ENCODE peak calls at places on chromosomes 12 and 14, in four cellular contexts. One of them, this sample, is unnamed.

GRCh38 chr12:132281021-132281420 is 48.4 kb downstream of the GALNT9 start:
- DNase-seq in GM12878: no peak
- DNase-seq in K562: no peak
- DNase-seq in H1: no peak
- DNase-seq in this sample: no peak

GRCh38 chr12:47707355-47707754 is 1.5 kb upstream of the RPAP3 start:
- DNase-seq in GM12878: no peak
- DNase-seq in K562: no peak
- DNase-seq in H1: no peak
- DNase-seq in this sample: no peak

GRCh38 chr14:54435500-54435981 is 5.6 kb downstream of the CNIH1 start:
- DNase-seq in GM12878: no peak
- DNase-seq in K562: peak
- DNase-seq in H1: no peak
- DNase-seq in this sample: no peak

GRCh38 chr14:102671410-102671809 is 79.0 kb downstream of the RCOR1 start:
- DNase-seq in GM12878: no peak
- DNase-seq in K562: no peak
- DNase-seq in H1: no peak
- DNase-seq in this sample: no peak

GRCh38 chr14:104284636-104285482 is 146.5 kb downstream of the KIF26A start:
- DNase-seq in GM12878: no peak
- DNase-seq in K562: no peak
- DNase-seq in H1: no peak
- DNase-seq in this sample: no peak

GRCh38 chr12:28268830-28269229 is 78.6 kb downstream of the CCDC91 start:
- DNase-seq in GM12878: no peak
- DNase-seq in K562: no peak
- DNase-seq in H1: no peak
- DNase-seq in this sample: no peak

GRCh38 chr14:81122326-81122725 is 98.4 kb downstream of the GTF2A1 start:
- DNase-seq in GM12878: peak
- DNase-seq in K562: no peak
- DNase-seq in H1: no peak
- DNase-seq in this sample: no peak

GRCh38 chr12:69475237-69475984 is 5.2 kb downstream of the FRS2 start:
- DNase-seq in GM12878: no peak
- DNase-seq in K562: peak
- DNase-seq in H1: no peak
- DNase-seq in this sample: peak

GRCh38 chr12:46919666-46920065 is 93.9 kb upstream of the SLC38A4 start:
- DNase-seq in GM12878: no peak
- DNase-seq in K562: no peak
- DNase-seq in H1: no peak
- DNase-seq in this sample: no peak

GRCh38 chr12:100576311-100577036 is 3.0 kb downstream of the GAS2L3 start:
- DNase-seq in GM12878: no peak
- DNase-seq in K562: no peak
- DNase-seq in H1: no peak
- DNase-seq in this sample: no peak

GRCh38 chr12:75705749-75706719 is 194.6 kb upstream of the KRR1 start:
- DNase-seq in GM12878: no peak
- DNase-seq in K562: peak
- DNase-seq in H1: no peak
- DNase-seq in this sample: no peak

GRCh38 chr12:79687711-79688270 is 3.0 kb downstream of the PAWR start:
- DNase-seq in GM12878: no peak
- DNase-seq in K562: no peak
- DNase-seq in H1: no peak
- DNase-seq in this sample: no peak

GRCh38 chr14:74257078-74257987 is 18.1 kb downstream of the VSX2 start:
- DNase-seq in GM12878: no peak
- DNase-seq in K562: peak
- DNase-seq in H1: no peak
- DNase-seq in this sample: no peak

GRCh38 chr12:100331871-100332270 is 25.0 kb upstream of the SLC17A8 start:
- DNase-seq in GM12878: no peak
- DNase-seq in K562: no peak
- DNase-seq in H1: no peak
- DNase-seq in this sample: no peak

GRCh38 chr14:33949051-33950037 is 1.5 kb downstream of the EGLN3 start:
- DNase-seq in GM12878: no peak
- DNase-seq in K562: peak
- DNase-seq in H1: no peak
- DNase-seq in this sample: no peak

GRCh38 chr12:32198555-32198954 is 91.9 kb downstream of the BICD1 start:
- DNase-seq in GM12878: no peak
- DNase-seq in K562: no peak
- DNase-seq in H1: no peak
- DNase-seq in this sample: no peak

GRCh38 chr14:57632649-57633048 is 139.0 kb upstream of the CCDC198 start:
- DNase-seq in GM12878: no peak
- DNase-seq in K562: no peak
- DNase-seq in H1: no peak
- DNase-seq in this sample: no peak

GRCh38 chr12:32917094-32917611 is 20.6 kb upstream of the PKP2 start:
- DNase-seq in GM12878: no peak
- DNase-seq in K562: no peak
- DNase-seq in H1: no peak
- DNase-seq in this sample: no peak

GRCh38 chr12:44331269-44331668 is 495.4 kb downstream of the TMEM117 start:
- DNase-seq in GM12878: no peak
- DNase-seq in K562: no peak
- DNase-seq in H1: no peak
- DNase-seq in this sample: no peak

GRCh38 chr14:85578925-85579324 is 49.0 kb downstream of the FLRT2 start:
- DNase-seq in GM12878: no peak
- DNase-seq in K562: no peak
- DNase-seq in H1: no peak
- DNase-seq in this sample: no peak

GRCh38 chr14:81509838-81510452 is 23.7 kb downstream of the SEL1L start:
- DNase-seq in GM12878: no peak
- DNase-seq in K562: no peak
- DNase-seq in H1: no peak
- DNase-seq in this sample: no peak

GRCh38 chr14:33704486-33704885 is 246.4 kb downstream of the EGLN3 start:
- DNase-seq in GM12878: no peak
- DNase-seq in K562: no peak
- DNase-seq in H1: no peak
- DNase-seq in this sample: no peak

GRCh38 chr14:62056789-62057188 is 294.6 kb downstream of the SNAPC1 start:
- DNase-seq in GM12878: no peak
- DNase-seq in K562: no peak
- DNase-seq in H1: no peak
- DNase-seq in this sample: no peak

GRCh38 chr14:62053188-62053587 is 291.0 kb downstream of the SNAPC1 start:
- DNase-seq in GM12878: peak
- DNase-seq in K562: no peak
- DNase-seq in H1: no peak
- DNase-seq in this sample: no peak
- TF ChIP-seq HDAC6 in GM12878: no peak
- TF ChIP-seq HDAC6 in K562: no peak
- TF ChIP-seq HDAC6 in H1: no peak
- TF ChIP-seq HDAC6 in this sample: no peak

DNA sequence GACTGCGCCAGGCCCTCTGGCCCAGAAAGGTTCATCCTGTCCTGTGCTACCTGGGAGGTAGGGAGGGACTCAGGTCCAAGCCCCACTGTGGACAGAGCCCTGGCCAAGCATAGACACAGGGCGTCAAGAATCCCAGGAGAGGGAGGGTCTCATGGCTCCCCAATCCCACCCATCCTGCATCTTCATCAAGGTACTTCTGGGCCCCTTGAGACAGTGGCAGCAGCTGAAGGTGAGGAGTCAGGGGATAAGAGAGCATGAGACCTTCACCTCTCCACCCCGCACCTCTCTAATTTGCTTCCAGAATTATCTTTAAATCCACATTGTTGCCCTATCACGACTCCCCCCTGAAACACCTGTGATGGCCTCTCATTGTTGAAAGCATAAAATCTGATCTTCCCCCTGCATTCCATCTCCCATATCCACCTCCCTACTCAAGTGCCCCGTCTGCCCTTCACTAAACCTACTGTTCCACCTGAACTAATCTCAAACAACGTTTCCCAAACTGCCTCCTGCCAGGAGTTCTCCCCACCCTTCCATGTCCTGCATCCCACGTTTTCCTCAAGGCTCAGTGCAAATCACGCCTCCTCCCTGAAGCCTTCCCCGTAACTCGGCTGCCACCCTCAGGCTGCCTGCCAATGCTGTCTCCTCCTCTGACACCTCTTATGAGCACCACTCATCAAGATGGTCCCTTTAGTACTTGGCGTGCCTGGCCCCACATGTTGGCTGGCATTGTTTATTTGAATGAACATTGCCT is 27.1 kb downstream of the KRT18 start:
- DNase-seq in GM12878: no peak
- DNase-seq in K562: no peak
- DNase-seq in H1: no peak
- DNase-seq in this sample: peak
- TF ChIP-seq TAF1 in GM12878: no peak
- TF ChIP-seq TAF1 in K562: no peak
- TF ChIP-seq TAF1 in H1: no peak
- TF ChIP-seq TAF1 in this sample: no peak

DNA sequence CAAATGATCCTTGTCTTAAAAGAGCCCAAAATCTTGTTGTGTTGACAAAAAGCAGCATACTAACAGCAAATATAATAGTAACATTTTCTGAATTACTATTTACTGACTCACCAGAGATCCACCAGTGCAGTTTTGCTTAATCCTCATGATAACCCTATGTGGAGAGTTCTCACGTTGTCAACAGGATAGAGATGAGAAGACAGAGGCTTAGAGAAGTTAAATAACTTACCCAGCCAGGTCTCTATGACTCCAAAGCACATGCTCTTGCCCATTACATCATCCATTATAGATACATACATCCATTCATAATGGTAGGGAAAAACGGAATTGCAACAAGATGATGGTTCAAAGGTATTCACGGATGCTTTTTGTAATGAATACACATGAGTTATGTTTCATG is 111.9 kb downstream of the PAX9 start:
- DNase-seq in GM12878: no peak
- DNase-seq in K562: no peak
- DNase-seq in H1: no peak
- DNase-seq in this sample: no peak
- TF ChIP-seq HDAC6 in GM12878: no peak
- TF ChIP-seq HDAC6 in K562: no peak
- TF ChIP-seq HDAC6 in H1: no peak
- TF ChIP-seq HDAC6 in this sample: no peak

GRCh38 chr14:96978525-96979272 is 181.5 kb downstream of the VRK1 start:
- DNase-seq in GM12878: no peak
- DNase-seq in K562: no peak
- DNase-seq in H1: no peak
- DNase-seq in this sample: no peak
- TF ChIP-seq TAF1 in GM12878: no peak
- TF ChIP-seq TAF1 in K562: no peak
- TF ChIP-seq TAF1 in H1: no peak
- TF ChIP-seq TAF1 in this sample: no peak

DNA sequence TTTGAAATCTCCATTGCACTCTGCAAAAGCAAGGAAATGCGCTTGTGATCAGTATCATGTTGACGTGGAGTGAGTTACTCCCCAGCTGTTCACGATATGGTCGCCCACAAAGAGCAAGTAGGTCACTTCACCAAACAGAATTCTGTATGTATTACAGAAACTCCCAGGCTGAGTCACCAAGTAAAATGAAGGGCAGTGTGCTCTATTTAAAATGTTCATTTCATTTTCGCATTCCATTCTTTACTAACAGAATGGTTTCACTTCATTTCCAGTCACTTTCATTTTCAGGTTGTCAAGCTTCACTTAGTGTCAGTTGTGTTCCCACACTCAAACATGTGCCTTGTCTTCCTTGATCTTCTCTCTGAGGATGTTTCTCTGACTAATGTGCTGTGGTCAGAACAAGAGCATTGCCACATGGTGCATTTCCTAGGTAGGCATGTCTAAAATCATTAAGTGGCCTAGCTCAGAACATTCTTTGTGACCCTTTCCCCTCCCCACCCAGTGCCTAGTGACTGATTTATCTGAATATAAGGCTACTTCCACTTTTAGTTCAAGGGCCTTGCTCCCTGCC is 391.2 kb downstream of the RAD51B start:
- DNase-seq in GM12878: peak
- DNase-seq in K562: peak
- DNase-seq in H1: no peak
- DNase-seq in this sample: peak
- TF ChIP-seq HDAC6 in GM12878: no peak
- TF ChIP-seq HDAC6 in K562: no peak
- TF ChIP-seq HDAC6 in H1: no peak
- TF ChIP-seq HDAC6 in this sample: no peak

DNA sequence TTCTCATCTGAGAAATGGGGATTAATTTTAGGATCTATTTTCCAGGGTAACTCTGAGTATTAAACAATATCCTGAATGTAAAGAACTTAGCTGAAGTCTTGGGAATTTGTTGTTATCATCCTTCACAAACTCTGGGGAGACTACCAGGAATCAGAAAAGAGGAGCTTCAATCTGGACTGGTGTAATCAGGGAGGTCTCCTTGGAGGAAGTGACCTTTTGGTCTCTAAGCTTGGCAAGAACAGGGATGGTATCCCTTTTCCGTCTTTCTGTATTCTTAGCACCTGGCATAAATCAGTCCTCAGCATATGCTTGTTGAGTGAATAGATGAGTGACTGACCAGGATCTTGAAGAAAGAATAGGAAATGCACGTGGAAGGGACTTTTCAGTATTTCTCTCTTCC is 9.3 kb upstream of the RPH3A start:
- DNase-seq in GM12878: no peak
- DNase-seq in K562: no peak
- DNase-seq in H1: no peak
- DNase-seq in this sample: no peak
- TF ChIP-seq TAF1 in GM12878: no peak
- TF ChIP-seq TAF1 in K562: no peak
- TF ChIP-seq TAF1 in H1: no peak
- TF ChIP-seq TAF1 in this sample: no peak

This sample was measured in HepG2.